ENCODE peak calls at places on chromosomes 16 and 17, in five cellular contexts. One of them, this sample, is unnamed.

GRCh38 chr17:57761887-57762286 is 16.8 kb upstream of the CCDC182 start:
- DNase-seq in GM12878: no peak
- DNase-seq in K562: no peak
- DNase-seq in HepG2: peak; percentile 32
- DNase-seq in H1: no peak
- DNase-seq in this sample: no peak

GRCh38 chr17:78779848-78780247 is 2.2 kb downstream of the CYTH1 start:
- DNase-seq in GM12878: no peak
- DNase-seq in K562: no peak
- DNase-seq in HepG2: no peak
- DNase-seq in H1: no peak
- DNase-seq in this sample: no peak

GRCh38 chr17:7839890-7840260 is 5.9 kb downstream of the KDM6B start:
- DNase-seq in GM12878: no peak
- DNase-seq in K562: no peak
- DNase-seq in HepG2: peak; percentile 28
- DNase-seq in H1: no peak
- DNase-seq in this sample: no peak

GRCh38 chr16:66844342-66845079 is at the start of gene CA7:
- DNase-seq in GM12878: no peak
- DNase-seq in K562: peak; percentile 57
- DNase-seq in HepG2: no peak
- DNase-seq in H1: no peak
- DNase-seq in this sample: peak; percentile 75

GRCh38 chr16:74268372-74268782 is 28.2 kb upstream of the PSMD7 start:
- DNase-seq in GM12878: no peak
- DNase-seq in K562: no peak
- DNase-seq in HepG2: no peak
- DNase-seq in H1: no peak
- DNase-seq in this sample: no peak

GRCh38 chr17:55708575-55708974 is 14.1 kb downstream of the TMEM100 start:
- DNase-seq in GM12878: no peak
- DNase-seq in K562: no peak
- DNase-seq in HepG2: no peak
- DNase-seq in H1: no peak
- DNase-seq in this sample: no peak

GRCh38 chr16:50774960-50775359 is 33.1 kb downstream of the CYLD start:
- DNase-seq in GM12878: no peak
- DNase-seq in K562: no peak
- DNase-seq in HepG2: no peak
- DNase-seq in H1: no peak
- DNase-seq in this sample: no peak

GRCh38 chr17:79789943-79790804 is 6.7 kb downstream of the CBX8 start:
- DNase-seq in GM12878: no peak
- DNase-seq in K562: peak; percentile 80
- DNase-seq in HepG2: no peak
- DNase-seq in H1: no peak
- DNase-seq in this sample: peak; percentile 55

GRCh38 chr17:700504-701094 is 14.0 kb downstream of the VPS53 start:
- DNase-seq in GM12878: no peak
- DNase-seq in K562: peak; percentile 26
- DNase-seq in HepG2: no peak
- DNase-seq in H1: no peak
- DNase-seq in this sample: peak; percentile 58

GRCh38 chr17:38869647-38870258 is at the start of gene LASP1:
- DNase-seq in GM12878: peak; percentile 55
- DNase-seq in K562: peak; percentile 81
- DNase-seq in HepG2: peak; percentile 77
- DNase-seq in H1: peak; percentile 44
- DNase-seq in this sample: peak; percentile 96

GRCh38 chr17:17498606-17499301 is 2.6 kb upstream of the RASD1 start:
- DNase-seq in GM12878: no peak
- DNase-seq in K562: no peak
- DNase-seq in HepG2: no peak
- DNase-seq in H1: no peak
- DNase-seq in this sample: no peak

GRCh38 chr16:3283525-3284447 is 495 bp downstream of the ZNF263 start:
- DNase-seq in GM12878: no peak
- DNase-seq in K562: no peak
- DNase-seq in HepG2: no peak
- DNase-seq in H1: no peak
- DNase-seq in this sample: no peak

GRCh38 chr17:1137465-1137894 is 42.3 kb downstream of the ABR start:
- DNase-seq in GM12878: no peak
- DNase-seq in K562: peak; percentile 70
- DNase-seq in HepG2: peak; percentile 39
- DNase-seq in H1: no peak
- DNase-seq in this sample: no peak

GRCh38 chr16:27633721-27634120 is 83.8 kb downstream of the KATNIP start:
- DNase-seq in GM12878: no peak
- DNase-seq in K562: no peak
- DNase-seq in HepG2: no peak
- DNase-seq in H1: no peak
- DNase-seq in this sample: no peak

GRCh38 chr17:73750975-73751374 is 106.7 kb upstream of the SDK2 start:
- DNase-seq in GM12878: no peak
- DNase-seq in K562: no peak
- DNase-seq in HepG2: peak; percentile 47
- DNase-seq in H1: no peak
- DNase-seq in this sample: peak; percentile 85

GRCh38 chr17:64087252-64088005 is 42.5 kb downstream of the ERN1 start:
- DNase-seq in GM12878: no peak
- DNase-seq in K562: no peak
- DNase-seq in HepG2: no peak
- DNase-seq in H1: no peak
- DNase-seq in this sample: no peak

GRCh38 chr16:27314161-27314723 is 468 bp downstream of the IL4R start:
- DNase-seq in GM12878: no peak
- DNase-seq in K562: peak; percentile 26
- DNase-seq in HepG2: peak; percentile 63
- DNase-seq in H1: no peak
- DNase-seq in this sample: peak; percentile 39

GRCh38 chr17:7293821-7294613 is 422 bp downstream of the YBX2 start:
- DNase-seq in GM12878: no peak
- DNase-seq in K562: peak; percentile 63
- DNase-seq in HepG2: peak; percentile 49
- DNase-seq in H1: no peak
- DNase-seq in this sample: peak; percentile 52

GRCh38 chr17:10631048-10631700 is 25.9 kb downstream of the MYH3 start:
- DNase-seq in GM12878: no peak
- DNase-seq in K562: peak; percentile 48
- DNase-seq in HepG2: no peak
- DNase-seq in H1: no peak
- DNase-seq in this sample: peak; percentile 66

GRCh38 chr17:64103751-64104364 is 26.1 kb downstream of the ERN1 start:
- DNase-seq in GM12878: peak; percentile 55
- DNase-seq in K562: no peak
- DNase-seq in HepG2: no peak
- DNase-seq in H1: no peak
- DNase-seq in this sample: no peak

GRCh38 chr16:47057631-47057996 is 84.1 kb upstream of the DNAJA2 start:
- DNase-seq in GM12878: no peak
- DNase-seq in K562: no peak
- DNase-seq in HepG2: no peak
- DNase-seq in H1: no peak
- DNase-seq in this sample: no peak

GRCh38 chr16:89013111-89013510 is 36.1 kb upstream of the CBFA2T3 start:
- DNase-seq in GM12878: no peak
- DNase-seq in K562: no peak
- DNase-seq in HepG2: no peak
- DNase-seq in H1: no peak
- DNase-seq in this sample: no peak

GRCh38 chr17:68381076-68381900 is 76.0 kb downstream of the WIPI1 start:
- DNase-seq in GM12878: no peak
- DNase-seq in K562: no peak
- DNase-seq in HepG2: no peak
- DNase-seq in H1: no peak
- DNase-seq in this sample: no peak

GRCh38 chr17:82235775-82236141 is 6.9 kb downstream of the SLC16A3 start:
- DNase-seq in GM12878: no peak
- DNase-seq in K562: no peak
- DNase-seq in HepG2: no peak
- DNase-seq in H1: no peak
- DNase-seq in this sample: no peak

GRCh38 chr17:2120550-2121335 is 65.8 kb downstream of the HIC1 start:
- DNase-seq in GM12878: no peak
- DNase-seq in K562: no peak
- DNase-seq in HepG2: no peak
- DNase-seq in H1: no peak
- DNase-seq in this sample: no peak

GRCh38 chr16:57185446-57185944 is 344 bp downstream of the PSME3IP1 start:
- DNase-seq in GM12878: no peak
- DNase-seq in K562: peak; percentile 49
- DNase-seq in HepG2: no peak
- DNase-seq in H1: no peak
- DNase-seq in this sample: peak; percentile 61

GRCh38 chr17:17152385-17152784 is 53.7 kb downstream of the PLD6 start:
- DNase-seq in GM12878: no peak
- DNase-seq in K562: no peak
- DNase-seq in HepG2: no peak
- DNase-seq in H1: no peak
- DNase-seq in this sample: no peak

GRCh38 chr16:77066896-77067496 is 124.0 kb upstream of the MON1B start:
- DNase-seq in GM12878: no peak
- DNase-seq in K562: no peak
- DNase-seq in HepG2: no peak
- DNase-seq in H1: no peak
- DNase-seq in this sample: no peak

GRCh38 chr17:28493467-28493866 is 12.7 kb upstream of the FOXN1 start:
- DNase-seq in GM12878: no peak
- DNase-seq in K562: no peak
- DNase-seq in HepG2: no peak
- DNase-seq in H1: no peak
- DNase-seq in this sample: no peak

GRCh38 chr17:48634446-48635208 is 8.5 kb upstream of the HOXB9 start:
- DNase-seq in GM12878: no peak
- DNase-seq in K562: no peak
- DNase-seq in HepG2: no peak
- DNase-seq in H1: no peak
- DNase-seq in this sample: no peak
- TF ChIP-seq CHD2 in GM12878: no peak
- TF ChIP-seq CHD2 in K562: no peak
- TF ChIP-seq CHD2 in HepG2: no peak
- TF ChIP-seq CHD2 in H1: no peak
- TF ChIP-seq CHD2 in this sample: no peak

DNA sequence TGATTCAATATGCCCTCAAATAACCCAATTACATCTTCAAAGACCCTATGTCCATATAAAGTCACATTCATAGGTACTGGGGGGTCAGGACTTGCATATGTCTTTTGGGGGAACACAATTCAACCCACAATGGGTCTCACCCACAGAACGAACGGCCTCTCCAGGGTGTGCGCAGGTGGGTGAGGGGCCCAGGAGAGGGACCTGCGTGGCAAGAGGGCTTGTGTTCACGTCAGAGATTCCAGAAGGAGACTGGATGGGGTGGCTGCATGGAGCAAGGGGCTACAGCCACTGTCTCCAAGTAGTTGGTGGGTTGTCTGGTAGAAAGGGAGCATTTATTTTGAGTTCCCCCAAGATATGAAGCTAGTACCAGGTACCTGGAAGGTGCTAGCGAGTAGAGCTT is 212.2 kb downstream of the SEC14L1 start:
- DNase-seq in GM12878: no peak
- DNase-seq in K562: no peak
- DNase-seq in HepG2: no peak
- DNase-seq in H1: no peak
- DNase-seq in this sample: no peak
- H4K20me1 ChIP-seq in GM12878: peaks cover 12% of the 10 kb centered on the region
- H4K20me1 ChIP-seq in K562: no peaks in the 10 kb centered on the region
- H4K20me1 ChIP-seq in HepG2: peaks cover 63% of the 10 kb centered on the region
- H4K20me1 ChIP-seq in H1: no peaks in the 10 kb centered on the region
- H4K20me1 ChIP-seq in this sample: peaks cover 24% of the 10 kb centered on the region

GRCh38 chr17:47987240-47987835 is 16.4 kb downstream of the CDK5RAP3 start:
- DNase-seq in GM12878: no peak
- DNase-seq in K562: no peak
- DNase-seq in HepG2: no peak
- DNase-seq in H1: no peak
- DNase-seq in this sample: peak; percentile 87
- TF ChIP-seq CHD2 in GM12878: no peak
- TF ChIP-seq CHD2 in K562: no peak
- TF ChIP-seq CHD2 in HepG2: no peak
- TF ChIP-seq CHD2 in H1: no peak
- TF ChIP-seq CHD2 in this sample: peak; percentile 66

DNA sequence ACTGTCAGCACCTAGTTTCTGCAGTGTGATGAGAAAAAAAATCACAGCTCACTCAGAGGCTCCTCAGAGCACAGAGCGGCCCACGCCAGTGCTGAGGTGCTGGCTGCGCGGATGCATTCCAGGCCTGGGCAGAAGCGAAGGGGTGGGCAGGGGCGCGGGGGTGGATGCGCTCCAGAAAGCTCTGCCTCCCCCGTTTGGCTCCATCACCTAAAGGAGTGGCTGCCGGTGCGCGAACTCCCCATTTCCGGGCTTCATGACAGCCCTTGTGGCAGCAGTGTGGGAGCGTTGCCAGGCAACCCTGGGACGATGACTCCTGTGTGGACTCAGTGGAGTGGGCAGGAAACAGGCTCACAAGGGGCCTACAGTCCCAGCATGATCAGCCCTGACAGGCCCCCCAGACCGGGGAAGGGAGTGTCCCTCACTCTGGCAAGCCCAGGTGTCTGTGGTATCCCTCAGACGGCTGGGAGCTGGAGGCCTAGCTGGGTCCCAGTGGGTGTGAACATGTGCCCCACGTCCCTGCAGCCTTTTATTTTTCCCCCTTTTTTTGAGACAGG is 32.8 kb upstream of the NUDT16L1 start:
- DNase-seq in GM12878: no peak
- DNase-seq in K562: no peak
- DNase-seq in HepG2: peak; percentile 84
- DNase-seq in H1: no peak
- DNase-seq in this sample: peak; percentile 50
- H4K20me1 ChIP-seq in GM12878: no peaks in the 10 kb centered on the region
- H4K20me1 ChIP-seq in K562: no peaks in the 10 kb centered on the region
- H4K20me1 ChIP-seq in HepG2: no peaks in the 10 kb centered on the region
- H4K20me1 ChIP-seq in H1: peaks cover 4% of the 10 kb centered on the region
- H4K20me1 ChIP-seq in this sample: peaks cover 4% of the 10 kb centered on the region

This sample was measured in SK-N-SH.